ENCODE peak calls at places on chromosomes 2 and 18, in eight cellular contexts. R, M, D, E, A, L, C and W are unnamed samples.

GRCh38 chr2:102797486-102797885 is 35.7 kb downstream of the TMEM182 start:
- DNase-seq in M (no peak), E (no peak), D (no peak), C (no peak), A (no peak), L (no peak), R (no peak), W (no peak)

GRCh38 chr2:27929916-27930486 is 39.5 kb downstream of the BABAM2 start:
- DNase-seq in L (no peak), C (no peak), A (no peak), M (no peak), E (no peak), D (no peak), R (no peak), W (no peak)

GRCh38 chr18:36191286-36191685 is 4.0 kb downstream of the MOCOS start:
- DNase-seq in M (no peak), E (no peak), R (no peak), D (no peak), A (no peak), L (no peak), C (no peak), W (no peak)

GRCh38 chr2:26555246-26556133 is 77.6 kb upstream of the OTOF start:
- DNase-seq in M (no peak), C (no peak), A (no peak), E (no peak), R (no peak), L (no peak), D (no peak), W (no peak)

GRCh38 chr18:27223570-27224340 is 38.6 kb upstream of the CHST9 start:
- DNase-seq in M (no peak), A (peak), D (no peak), R (no peak), L (no peak), C (no peak), E (no peak), W (no peak)

GRCh38 chr2:193141-193552 is 70.7 kb downstream of the SH3YL1 start:
- DNase-seq in E (no peak), A (no peak), D (no peak), L (no peak), C (no peak), M (no peak), R (no peak), W (no peak)

GRCh38 chr2:223762853-223763252 is 74.5 kb downstream of the AP1S3 start:
- DNase-seq in L (no peak), R (no peak), C (no peak), A (no peak), M (no peak), D (no peak), E (no peak), W (no peak)

GRCh38 chr18:74476154-74476553 is 19.0 kb upstream of the DIPK1C start:
- DNase-seq in L (no peak), M (no peak), D (no peak), A (no peak), E (no peak), R (no peak), C (peak), W (no peak)

GRCh38 chr18:47730795-47731194 is 199.7 kb downstream of the SMAD2 start:
- DNase-seq in R (no peak), M (no peak), A (no peak), D (no peak), C (no peak), L (no peak), E (no peak), W (no peak)

GRCh38 chr18:51621103-51621969 is 423.9 kb upstream of the MEX3C start:
- DNase-seq in L (no peak), D (no peak), E (peak), R (no peak), M (peak), A (peak), C (peak), W (peak)

GRCh38 chr18:69143084-69143483 is 257.6 kb upstream of the DOK6 start:
- DNase-seq in L (no peak), A (no peak), C (no peak), E (no peak), M (no peak), D (no peak), R (no peak), W (no peak)

GRCh38 chr2:142872900-142873724 is 4.4 kb upstream of the KYNU start:
- DNase-seq in C (no peak), L (no peak), E (no peak), A (no peak), R (no peak), M (no peak), D (no peak), W (no peak)

GRCh38 chr2:56077352-56077915 is 106.4 kb upstream of the CCDC85A start:
- DNase-seq in A (no peak), R (no peak), D (no peak), L (no peak), M (no peak), C (no peak), E (no peak), W (no peak)

GRCh38 chr2:8552264-8552913 is 129.5 kb upstream of the ID2 start:
- DNase-seq in D (no peak), L (no peak), E (no peak), M (no peak), A (no peak), R (no peak), C (peak), W (no peak)